ENCODE peak calls at places on chromosomes 16 and 17, in five cellular contexts. V is hepatocyte, R is tibial nerve, L is NT2/D1, W is psoas muscle. O is an unnamed sample. For H3K9me3, the result is how much of the 10 kb centered on the place peaks cover.

GRCh38 chr17:47693667-47694017 is 319 bp upstream of the TBKBP1 start:
- DNase-seq in L (no peak), W (no peak), V (no peak), R (no peak), O (peak)

GRCh38 chr17:45197108-45197507 is 24.6 kb upstream of the FMNL1 start:
- DNase-seq in W (peak), V (no peak), L (no peak), R (no peak), O (no peak)

GRCh38 chr17:79840204-79840988 is 1.2 kb upstream of the CBX4 start:
- DNase-seq in W (peak), L (no peak), R (peak), V (peak), O (peak)

GRCh38 chr16:4477966-4478365 is 1.8 kb downstream of the HMOX2 start:
- DNase-seq in V (no peak), W (no peak), L (no peak), R (peak), O (no peak)

GRCh38 chr17:34235389-34236028 is 19.6 kb upstream of the CCL2 start:
- DNase-seq in W (peak), V (peak), R (peak), L (no peak), O (peak)

GRCh38 chr16:84086357-84086756 is 30.4 kb downstream of the MBTPS1 start:
- DNase-seq in W (no peak), V (no peak), R (no peak), L (no peak), O (no peak)

GRCh38 chr17:40322417-40323315 is 13.7 kb downstream of the RARA start:
- DNase-seq in L (no peak), W (peak), V (peak), R (peak), O (no peak)

GRCh38 chr16:85767569-85767968 is 16.7 kb upstream of the C16orf74 start:
- DNase-seq in V (peak), R (no peak), L (no peak), W (no peak), O (no peak)

GRCh38 chr16:6193718-6194117 is 1096.1 kb upstream of the EEF2KMT start:
- DNase-seq in R (no peak), W (no peak), V (peak), L (peak), O (peak)

GRCh38 chr17:79793924-79794304 is 3.0 kb downstream of the CBX8 start:
- DNase-seq in L (no peak), W (no peak), R (no peak), V (peak), O (no peak)

GRCh38 chr17:7213895-7214299 is 5.7 kb downstream of the DLG4 start:
- DNase-seq in R (peak), W (peak), L (peak), V (peak), O (peak)

GRCh38 chr17:7572338-7572587 is 7.2 kb upstream of the CD68 start:
- DNase-seq in R (no peak), L (no peak), W (no peak), V (no peak), O (no peak)

GRCh38 chr17:43129671-43130010 is 4.5 kb upstream of the BRCA1 start:
- DNase-seq in W (no peak), R (no peak), L (no peak), V (no peak), O (no peak)

GRCh38 chr16:31242197-31242596 is 17.6 kb upstream of the ITGAM start:
- DNase-seq in W (no peak), L (no peak), V (no peak), R (peak), O (no peak)

GRCh38 chr16:22628994-22629393 is 118.3 kb downstream of the NPIPB5 start:
- DNase-seq in L (no peak), R (no peak), W (no peak), V (no peak), O (no peak)

GRCh38 chr16:843771-844170 is 43.2 kb upstream of the GNG13 start:
- DNase-seq in V (no peak), R (no peak), L (no peak), W (peak), O (no peak)
- H3K9me3 ChIP-seq in V (under half), R (under half), L (under half), W (under half), O (under half)

DNA sequence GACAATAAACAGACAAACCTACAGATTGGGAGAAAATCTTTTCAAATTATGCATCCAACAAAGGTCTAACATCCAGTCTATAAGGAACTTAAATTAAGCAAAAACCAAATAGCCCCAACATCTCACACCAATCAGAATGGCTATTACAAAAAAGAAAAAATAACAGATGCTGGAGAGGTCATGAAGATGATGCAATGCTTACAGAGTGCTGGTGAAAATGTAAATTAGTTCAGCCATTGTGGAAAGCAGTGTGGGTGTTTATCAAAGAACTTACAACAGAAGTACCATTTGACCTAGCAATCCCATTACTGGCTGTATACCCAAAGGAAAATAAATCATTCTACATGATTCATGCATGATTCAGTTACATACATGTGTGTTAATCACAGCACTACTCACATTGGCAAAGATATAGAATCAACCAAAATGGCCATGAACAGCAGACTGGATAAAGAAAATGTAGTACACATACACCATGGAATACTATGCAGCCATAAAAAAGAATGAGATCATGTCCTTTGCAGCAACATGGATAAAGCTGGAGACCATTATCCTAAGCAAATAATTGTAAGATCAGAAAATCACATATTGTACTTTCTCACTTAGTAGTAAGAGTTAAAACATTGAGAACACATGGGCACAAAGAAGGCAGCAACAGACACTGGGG is 223.9 kb upstream of the WSB1 start:
- DNase-seq in W (no peak), L (no peak), R (no peak), V (no peak), O (no peak)
- H3K9me3 ChIP-seq in W (under half), L (under half), R (under half), V (under half), O (under half)

DNA sequence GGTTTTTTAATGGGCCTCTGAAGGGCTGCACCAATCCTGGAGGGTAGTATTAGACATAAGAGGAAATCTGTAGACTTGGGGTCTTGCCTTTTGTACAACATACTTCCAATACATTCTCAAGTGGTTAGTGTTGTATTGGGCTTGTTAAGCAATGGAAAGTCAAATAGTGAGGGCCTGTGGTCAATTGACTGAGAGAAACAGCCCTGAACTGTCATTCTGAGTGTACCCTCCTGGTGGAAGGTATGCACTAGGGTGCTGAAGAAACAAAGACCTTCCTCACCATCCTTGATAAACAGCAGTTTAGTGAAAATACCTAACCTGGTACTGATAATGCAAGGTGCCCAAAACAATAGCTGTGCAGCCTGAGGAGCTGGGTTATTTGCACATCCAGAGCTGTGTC is 22.2 kb downstream of the OR2C1 start:
- DNase-seq in L (no peak), W (no peak), R (no peak), V (no peak), O (peak)
- H3K9me3 ChIP-seq in L (half or more), W (half or more), R (half or more), V (under half), O (under half)

GRCh38 chr17:61698244-61698643 is 107.2 kb upstream of the NACA2 start:
- DNase-seq in W (no peak), R (no peak), L (no peak), V (no peak), O (no peak)
- H3K9me3 ChIP-seq in W (under half), R (under half), L (under half), V (under half), O (under half)

GRCh38 chr16:68575082-68575481 is 36.0 kb downstream of the ZFP90 start:
- DNase-seq in R (no peak), V (no peak), L (no peak), W (no peak), O (no peak)
- H3K9me3 ChIP-seq in R (half or more), V (under half), L (half or more), W (half or more), O (half or more)

DNA sequence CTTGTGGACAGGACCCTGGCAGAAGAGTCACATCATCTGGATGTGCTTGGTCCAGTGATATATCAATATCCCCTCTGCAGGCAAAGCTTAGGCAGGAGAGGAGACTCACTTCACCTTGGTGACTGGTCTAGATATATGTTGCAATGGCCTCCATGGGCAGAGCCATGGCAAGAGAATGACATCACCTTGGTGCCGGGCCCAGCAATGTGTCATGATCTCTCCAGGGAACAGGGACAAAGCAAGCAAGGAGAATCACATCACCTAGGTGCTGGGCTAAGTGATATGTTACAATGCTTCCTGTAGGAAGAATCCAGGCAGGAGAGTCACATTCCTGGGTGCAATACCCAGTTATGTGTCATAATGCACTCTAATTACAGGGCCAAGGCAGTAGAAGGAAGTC is 2106.2 kb downstream of the TP53TG3F start:
- DNase-seq in L (no peak), R (no peak), W (no peak), V (no peak), O (no peak)
- H3K9me3 ChIP-seq in L (under half), R (under half), W (under half), V (under half), O (under half)

O was measured in Caco-2.